ENCODE peak calls at places on chromosomes 11 and 22, in seven cellular contexts. P, Q, F, L, N, B and D are unnamed samples.

GRCh38 chr11:12432507-12432906 is 55.1 kb downstream of the PARVA start:
- DNase-seq in L (no peak), Q (no peak), F (no peak), N (no peak), P (no peak), B (no peak), D (no peak)

GRCh38 chr11:31966846-31967245 is 124.0 kb upstream of the RCN1 start:
- DNase-seq in Q (no peak), P (no peak), F (no peak), N (no peak), B (no peak), L (no peak), D (no peak)

GRCh38 chr22:34236527-34236926 is 316.3 kb upstream of the LARGE1 start:
- DNase-seq in Q (no peak), N (no peak), P (no peak), F (no peak), B (no peak), L (no peak), D (peak; percentile 39)

GRCh38 chr11:101323997-101324396 is 194.4 kb upstream of the PGR start:
- DNase-seq in Q (peak; percentile 2), L (no peak), P (no peak), F (no peak), N (peak; percentile 34), B (no peak), D (no peak)

GRCh38 chr11:133693110-133693509 is 152.2 kb downstream of the SPATA19 start:
- DNase-seq in F (no peak), N (peak; percentile 17), B (no peak), L (no peak), Q (peak; percentile 37), P (no peak), D (no peak)

GRCh38 chr11:47308050-47308823 is 38.3 kb downstream of the MADD start:
- DNase-seq in L (no peak), N (no peak), F (no peak), B (no peak), P (no peak), Q (no peak), D (no peak)

GRCh38 chr22:19984201-19984753 is 32.3 kb downstream of the ARVCF start:
- DNase-seq in L (peak; percentile 55), B (no peak), Q (no peak), F (no peak), P (no peak), N (no peak), D (peak; percentile 79)

GRCh38 chr11:111765984-111766833 is at the start of gene PPP2R1B:
- DNase-seq in N (peak; percentile 93), B (peak; percentile 67), P (peak; percentile 76), Q (peak; percentile 83), F (peak; percentile 89), L (peak; percentile 23), D (peak; percentile 76)

GRCh38 chr11:102393272-102393730 is 46.3 kb downstream of the BIRC2 start:
- DNase-seq in F (no peak), B (no peak), N (no peak), Q (no peak), L (no peak), P (no peak), D (no peak)

DNA sequence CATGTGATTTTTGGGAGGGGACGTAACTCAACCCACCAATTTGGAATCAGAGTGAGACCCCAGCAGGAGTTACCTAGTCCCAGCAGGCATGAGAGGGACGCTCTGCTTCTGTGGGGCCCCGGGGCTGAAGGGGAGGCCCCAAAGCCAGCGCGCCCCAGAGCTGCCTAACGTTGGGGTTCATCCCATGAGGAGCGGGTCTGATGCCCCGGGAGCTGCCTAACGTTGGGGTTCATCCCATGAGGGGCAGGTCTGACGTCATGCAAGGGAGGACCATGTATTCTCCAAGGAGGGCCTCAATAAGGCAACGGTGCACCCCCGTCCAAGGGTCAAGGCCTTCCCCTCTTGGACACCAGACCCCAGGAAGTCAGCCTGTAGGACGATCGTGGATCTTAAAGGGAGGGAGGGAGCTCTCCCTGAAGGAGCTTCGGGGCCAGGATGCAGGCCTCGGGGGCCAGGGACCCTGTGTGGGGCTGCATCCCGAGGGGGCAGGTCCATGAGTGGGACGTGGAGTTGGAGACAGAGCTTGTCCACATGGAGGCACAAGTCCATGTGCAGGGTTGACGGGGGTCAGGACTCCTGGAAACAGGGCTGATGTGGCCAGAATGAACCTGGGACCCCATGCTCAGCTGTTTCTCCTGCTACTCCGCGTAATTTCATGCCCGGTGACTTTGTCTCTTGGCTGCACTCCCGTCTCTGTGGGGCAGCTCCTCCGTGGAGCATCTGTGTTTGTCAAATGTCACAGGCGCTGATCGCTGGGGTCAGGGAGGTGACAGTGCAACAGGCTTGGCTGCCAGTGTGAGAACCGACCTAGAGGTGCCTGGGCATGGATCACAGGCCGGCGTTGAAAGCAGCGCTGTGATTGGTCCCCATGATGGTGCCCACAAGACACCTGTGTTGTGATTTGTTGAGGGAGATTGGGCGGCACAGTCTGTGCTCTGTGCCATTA is 1029.1 kb downstream of the BRD1 start:
- DNase-seq in Q (no peak), B (no peak), F (no peak), L (no peak), N (no peak), P (no peak), D (no peak)
- H3K9me3 ChIP-seq in Q (no peaks in the 10 kb centered on the region), B (no peaks in the 10 kb centered on the region), F (no peaks in the 10 kb centered on the region), L (no peaks in the 10 kb centered on the region), N (no peaks in the 10 kb centered on the region), P (no peaks in the 10 kb centered on the region), D (no peaks in the 10 kb centered on the region)

GRCh38 chr11:2644844-2645778 is 54.7 kb downstream of the KCNQ1OT1 start:
- DNase-seq in L (no peak), P (no peak), Q (no peak), N (no peak), F (no peak), B (no peak), D (no peak)
- H3K9me3 ChIP-seq in L (peaks cover 15% of the 10 kb centered on the region), P (no peaks in the 10 kb centered on the region), Q (no peaks in the 10 kb centered on the region), N (peaks cover 42% of the 10 kb centered on the region), F (peaks cover 37% of the 10 kb centered on the region), B (peaks cover 1% of the 10 kb centered on the region), D (peaks cover 52% of the 10 kb centered on the region)

DNA sequence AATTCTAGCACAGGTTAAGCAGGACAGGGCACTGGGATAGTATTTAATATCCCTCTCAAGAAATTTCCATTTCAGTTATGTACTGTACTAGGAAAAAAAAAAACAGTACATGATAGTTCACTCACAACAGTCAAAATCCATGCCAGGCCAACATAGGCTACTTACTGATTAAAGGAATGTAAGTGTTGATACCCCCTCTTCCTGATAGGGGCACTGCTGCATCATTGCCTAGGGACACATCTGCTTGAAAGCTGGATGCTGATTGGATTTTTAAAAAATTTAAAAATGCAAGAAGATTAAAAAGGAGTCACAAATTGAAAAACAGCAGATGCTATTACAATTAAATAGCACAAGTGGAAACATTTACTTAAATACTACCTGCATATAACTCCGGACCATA is 43.4 kb downstream of the APOL5 start:
- DNase-seq in F (no peak), B (no peak), Q (peak; percentile 35), L (peak; percentile 8), N (no peak), P (no peak), D (no peak)
- H3K9me3 ChIP-seq in F (no peaks in the 10 kb centered on the region), B (no peaks in the 10 kb centered on the region), Q (no peaks in the 10 kb centered on the region), L (no peaks in the 10 kb centered on the region), N (no peaks in the 10 kb centered on the region), P (no peaks in the 10 kb centered on the region), D (no peaks in the 10 kb centered on the region)

DNA sequence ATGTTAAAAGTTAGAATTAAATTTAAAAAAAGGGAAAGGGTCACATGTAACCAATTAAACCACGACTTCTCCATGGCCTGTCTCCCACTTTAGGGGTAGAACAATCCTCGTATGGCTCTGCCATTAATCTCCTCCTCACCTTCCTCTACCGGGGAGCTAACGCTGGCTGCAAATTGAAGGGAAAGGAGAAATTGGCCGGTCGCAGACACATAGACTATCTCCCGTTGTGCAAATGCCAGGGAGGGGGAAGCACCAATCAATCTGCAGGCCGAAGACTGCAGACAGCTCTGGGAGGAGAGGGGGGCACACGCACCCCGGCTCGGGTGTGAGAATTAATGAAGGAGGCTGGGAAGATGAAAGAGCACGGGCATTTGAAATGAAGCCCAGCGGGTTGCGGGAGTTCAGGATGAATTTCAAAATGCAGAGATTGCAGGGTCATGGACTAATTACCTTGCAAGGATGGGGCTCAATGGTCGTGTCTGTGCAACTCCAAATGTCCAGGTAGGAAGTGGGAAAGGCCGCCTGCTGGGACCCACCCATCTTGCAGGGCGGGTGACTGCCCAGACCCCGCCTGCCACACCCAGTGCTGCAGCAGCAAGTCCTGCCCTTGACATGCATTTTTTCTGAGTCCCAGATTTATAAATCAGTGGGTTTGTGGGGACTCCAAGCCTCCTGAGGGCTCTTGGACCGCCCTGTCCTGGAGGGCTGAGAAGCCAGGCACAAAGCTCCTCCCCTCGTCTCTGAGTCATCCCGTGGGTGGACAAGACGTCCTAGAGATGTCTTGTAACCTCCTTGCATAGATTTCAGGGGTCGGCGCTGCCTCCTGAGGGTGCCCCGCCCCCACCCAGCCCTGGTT is 534.2 kb downstream of the TBC1D22A start:
- DNase-seq in L (no peak), Q (no peak), B (no peak), F (no peak), P (no peak), N (no peak), D (no peak)
- H3K9me3 ChIP-seq in L (no peaks in the 10 kb centered on the region), Q (no peaks in the 10 kb centered on the region), B (no peaks in the 10 kb centered on the region), F (no peaks in the 10 kb centered on the region), P (no peaks in the 10 kb centered on the region), N (peaks cover 96% of the 10 kb centered on the region), D (no peaks in the 10 kb centered on the region)

GRCh38 chr11:50030193-50030592 is 2.5 kb upstream of the OR4C45 start:
- DNase-seq in L (no peak), N (no peak), Q (no peak), F (no peak), B (no peak), P (no peak), D (no peak)

GRCh38 chr11:50037282-50037681 is 4.6 kb downstream of the OR4C45 start:
- DNase-seq in L (no peak), N (no peak), B (no peak), P (no peak), F (no peak), Q (no peak), D (no peak)

GRCh38 chr11:50032574-50032973 is at the start of gene OR4C45:
- DNase-seq in F (no peak), B (no peak), P (no peak), Q (no peak), L (no peak), N (no peak), D (no peak)
- H3K9me3 ChIP-seq in F (no peaks in the 10 kb centered on the region), B (no peaks in the 10 kb centered on the region), P (no peaks in the 10 kb centered on the region), Q (no peaks in the 10 kb centered on the region), L (no peaks in the 10 kb centered on the region), N (peaks cover 72% of the 10 kb centered on the region), D (peaks cover 6% of the 10 kb centered on the region)